ENCODE peak calls at places on chromosomes 13 and 19, in five cellular contexts. One of them, this sample, is unnamed.

GRCh38 chr13:27969866-27970229 is 733 bp upstream of the CDX2 start:
- DNase-seq in NCI-H2081: no peak
- DNase-seq in tibial nerve: no peak
- DNase-seq in nephron progenitor cell: no peak
- DNase-seq in astrocyte of the spinal cord: no peak
- DNase-seq in this sample: no peak

GRCh38 chr19:3034845-3035541 is 5.9 kb upstream of the TLE2 start:
- DNase-seq in astrocyte of the spinal cord: peak
- DNase-seq in tibial nerve: no peak
- DNase-seq in nephron progenitor cell: no peak
- DNase-seq in NCI-H2081: no peak
- DNase-seq in this sample: peak

GRCh38 chr19:13054605-13055212 is 47.9 kb downstream of the LYL1 start:
- DNase-seq in tibial nerve: peak
- DNase-seq in astrocyte of the spinal cord: no peak
- DNase-seq in NCI-H2081: no peak
- DNase-seq in nephron progenitor cell: no peak
- DNase-seq in this sample: no peak

GRCh38 chr19:32438751-32439150 is 33.2 kb downstream of the DPY19L3 start:
- DNase-seq in nephron progenitor cell: no peak
- DNase-seq in astrocyte of the spinal cord: no peak
- DNase-seq in tibial nerve: no peak
- DNase-seq in NCI-H2081: no peak
- DNase-seq in this sample: no peak

GRCh38 chr13:39767791-39768564 is 112.5 kb downstream of the COG6 start:
- DNase-seq in NCI-H2081: peak
- DNase-seq in tibial nerve: no peak
- DNase-seq in astrocyte of the spinal cord: peak
- DNase-seq in nephron progenitor cell: no peak
- DNase-seq in this sample: no peak

GRCh38 chr19:30430206-30430734 is 58.1 kb downstream of the ZNF536 start:
- DNase-seq in NCI-H2081: no peak
- DNase-seq in astrocyte of the spinal cord: no peak
- DNase-seq in nephron progenitor cell: no peak
- DNase-seq in tibial nerve: no peak
- DNase-seq in this sample: no peak

GRCh38 chr13:111925146-111925875 is 141.6 kb upstream of the SOX1 start:
- DNase-seq in nephron progenitor cell: no peak
- DNase-seq in NCI-H2081: no peak
- DNase-seq in astrocyte of the spinal cord: no peak
- DNase-seq in tibial nerve: no peak
- DNase-seq in this sample: no peak

GRCh38 chr19:10395436-10395835 is 7.9 kb downstream of the CDC37 start:
- DNase-seq in tibial nerve: no peak
- DNase-seq in NCI-H2081: no peak
- DNase-seq in nephron progenitor cell: no peak
- DNase-seq in astrocyte of the spinal cord: no peak
- DNase-seq in this sample: no peak

GRCh38 chr19:49793561-49793840 is 19.6 kb downstream of the FUZ start:
- DNase-seq in astrocyte of the spinal cord: no peak
- DNase-seq in tibial nerve: no peak
- DNase-seq in NCI-H2081: no peak
- DNase-seq in nephron progenitor cell: no peak
- DNase-seq in this sample: peak

GRCh38 chr19:36489920-36490415 is 607 bp upstream of the ZNF566 start:
- DNase-seq in NCI-H2081: peak
- DNase-seq in tibial nerve: peak
- DNase-seq in nephron progenitor cell: peak
- DNase-seq in astrocyte of the spinal cord: no peak
- DNase-seq in this sample: peak

GRCh38 chr13:105997436-105998232 is 537.8 kb downstream of the EFNB2 start:
- DNase-seq in NCI-H2081: no peak
- DNase-seq in nephron progenitor cell: peak
- DNase-seq in tibial nerve: no peak
- DNase-seq in astrocyte of the spinal cord: no peak
- DNase-seq in this sample: no peak

GRCh38 chr19:28710278-28710677 is 502.7 kb downstream of the UQCRFS1 start:
- DNase-seq in tibial nerve: no peak
- DNase-seq in astrocyte of the spinal cord: peak
- DNase-seq in nephron progenitor cell: peak
- DNase-seq in NCI-H2081: peak
- DNase-seq in this sample: no peak

GRCh38 chr19:16233836-16234551 is 36.3 kb downstream of the AP1M1 start:
- DNase-seq in nephron progenitor cell: no peak
- DNase-seq in astrocyte of the spinal cord: no peak
- DNase-seq in NCI-H2081: no peak
- DNase-seq in tibial nerve: peak
- DNase-seq in this sample: no peak

GRCh38 chr19:43777163-43777700 is 3.5 kb downstream of the KCNN4 start:
- DNase-seq in NCI-H2081: no peak
- DNase-seq in nephron progenitor cell: no peak
- DNase-seq in astrocyte of the spinal cord: peak
- DNase-seq in tibial nerve: no peak
- DNase-seq in this sample: no peak

GRCh38 chr13:103883152-103883551 is 816.9 kb upstream of the SLC10A2 start:
- DNase-seq in nephron progenitor cell: peak
- DNase-seq in NCI-H2081: peak
- DNase-seq in astrocyte of the spinal cord: peak
- DNase-seq in tibial nerve: peak
- DNase-seq in this sample: peak

GRCh38 chr19:9885077-9885552 is 50.0 kb downstream of the PIN1 start:
- DNase-seq in tibial nerve: no peak
- DNase-seq in astrocyte of the spinal cord: no peak
- DNase-seq in NCI-H2081: no peak
- DNase-seq in nephron progenitor cell: no peak
- DNase-seq in this sample: peak

GRCh38 chr19:13220847-13221246 is 70.6 kb downstream of the IER2 start:
- DNase-seq in tibial nerve: no peak
- DNase-seq in NCI-H2081: no peak
- DNase-seq in nephron progenitor cell: no peak
- DNase-seq in astrocyte of the spinal cord: no peak
- DNase-seq in this sample: no peak

GRCh38 chr13:87123987-87124784 is 547.0 kb upstream of the SLITRK5 start:
- DNase-seq in tibial nerve: no peak
- DNase-seq in astrocyte of the spinal cord: peak
- DNase-seq in nephron progenitor cell: peak
- DNase-seq in NCI-H2081: peak
- DNase-seq in this sample: no peak

GRCh38 chr19:16985403-16985802 is 41.2 kb downstream of the CPAMD8 start:
- DNase-seq in tibial nerve: no peak
- DNase-seq in astrocyte of the spinal cord: no peak
- DNase-seq in nephron progenitor cell: no peak
- DNase-seq in NCI-H2081: no peak
- DNase-seq in this sample: no peak

GRCh38 chr19:39398297-39398864 is 7.2 kb downstream of the MED29 start:
- DNase-seq in NCI-H2081: no peak
- DNase-seq in tibial nerve: peak
- DNase-seq in nephron progenitor cell: no peak
- DNase-seq in astrocyte of the spinal cord: peak
- DNase-seq in this sample: no peak

GRCh38 chr19:49988433-49988832 is 27.5 kb upstream of the SIGLEC11 start:
- DNase-seq in nephron progenitor cell: no peak
- DNase-seq in NCI-H2081: no peak
- DNase-seq in tibial nerve: no peak
- DNase-seq in astrocyte of the spinal cord: peak
- DNase-seq in this sample: no peak

GRCh38 chr19:19209372-19209771 is 2.4 kb upstream of the NCAN start:
- DNase-seq in tibial nerve: no peak
- DNase-seq in astrocyte of the spinal cord: no peak
- DNase-seq in nephron progenitor cell: no peak
- DNase-seq in NCI-H2081: no peak
- DNase-seq in this sample: no peak

GRCh38 chr13:74573654-74574053 is 439.4 kb upstream of the KLF12 start:
- DNase-seq in astrocyte of the spinal cord: no peak
- DNase-seq in nephron progenitor cell: peak
- DNase-seq in NCI-H2081: no peak
- DNase-seq in tibial nerve: no peak
- DNase-seq in this sample: peak

GRCh38 chr13:77521194-77521593 is 14.3 kb upstream of the SCEL start:
- DNase-seq in nephron progenitor cell: no peak
- DNase-seq in NCI-H2081: no peak
- DNase-seq in astrocyte of the spinal cord: peak
- DNase-seq in tibial nerve: no peak
- DNase-seq in this sample: no peak

GRCh38 chr19:29785955-29786589 is 25.7 kb upstream of the CCNE1 start:
- DNase-seq in astrocyte of the spinal cord: no peak
- DNase-seq in NCI-H2081: no peak
- DNase-seq in nephron progenitor cell: no peak
- DNase-seq in tibial nerve: no peak
- DNase-seq in this sample: no peak

GRCh38 chr19:42279902-42280760 is 11.1 kb downstream of the CIC start:
- DNase-seq in nephron progenitor cell: peak
- DNase-seq in NCI-H2081: peak
- DNase-seq in tibial nerve: peak
- DNase-seq in astrocyte of the spinal cord: peak
- DNase-seq in this sample: peak

GRCh38 chr19:31545766-31546165 is 196.5 kb upstream of the TSHZ3 start:
- DNase-seq in NCI-H2081: no peak
- DNase-seq in tibial nerve: no peak
- DNase-seq in astrocyte of the spinal cord: no peak
- DNase-seq in nephron progenitor cell: no peak
- DNase-seq in this sample: no peak

GRCh38 chr13:29118471-29118870 is 298.3 kb downstream of the MTUS2 start:
- DNase-seq in NCI-H2081: no peak
- DNase-seq in nephron progenitor cell: no peak
- DNase-seq in astrocyte of the spinal cord: no peak
- DNase-seq in tibial nerve: no peak
- DNase-seq in this sample: no peak

GRCh38 chr13:46172531-46172991 is 9.4 kb downstream of the LCP1 start:
- DNase-seq in NCI-H2081: no peak
- DNase-seq in tibial nerve: no peak
- DNase-seq in astrocyte of the spinal cord: no peak
- DNase-seq in nephron progenitor cell: no peak
- DNase-seq in this sample: no peak

GRCh38 chr13:48976677-48977625 is 1.2 kb downstream of the FNDC3A start:
- DNase-seq in astrocyte of the spinal cord: peak
- DNase-seq in nephron progenitor cell: no peak
- DNase-seq in NCI-H2081: peak
- DNase-seq in tibial nerve: no peak
- DNase-seq in this sample: no peak

GRCh38 chr13:44649118-44649455 is 73.0 kb upstream of the TSC22D1 start:
- DNase-seq in astrocyte of the spinal cord: no peak
- DNase-seq in tibial nerve: no peak
- DNase-seq in NCI-H2081: no peak
- DNase-seq in nephron progenitor cell: peak
- DNase-seq in this sample: no peak

This sample was measured in BE2C.